ENCODE peak calls at places on chromosomes 3 and 15, in four cellular contexts. L is adipocyte, D is GF-D8, S is Calu3. H is an unnamed sample.

GRCh38 chr3:25156526-25157075 is 271.5 kb upstream of the RARB start:
- DNase-seq in L (peak), D (no peak), S (peak), H (no peak)

GRCh38 chr15:85625856-85626255 is 168.9 kb downstream of the KLHL25 start:
- DNase-seq in L (peak), D (peak), S (no peak), H (no peak)

GRCh38 chr15:29668120-29668602 is 154.1 kb downstream of the TJP1 start:
- DNase-seq in L (peak), D (no peak), S (peak), H (peak)

GRCh38 chr3:130565224-130565623 is 48.2 kb downstream of the COL6A6 start:
- DNase-seq in L (no peak), D (no peak), S (no peak), H (no peak)

GRCh38 chr3:177322846-177323245 is 125.6 kb upstream of the TBL1XR1 start:
- DNase-seq in L (no peak), D (no peak), S (no peak), H (no peak)

GRCh38 chr3:61194892-61195538 is 56.2 kb downstream of the FHIT start:
- DNase-seq in L (no peak), D (no peak), S (no peak), H (no peak)

GRCh38 chr3:31895471-31895870 is 85.6 kb downstream of the OSBPL10 start:
- DNase-seq in L (peak), D (no peak), S (no peak), H (no peak)

GRCh38 chr15:89515477-89515876 is 19.1 kb upstream of the RHCG start:
- DNase-seq in L (no peak), D (no peak), S (no peak), H (no peak)

GRCh38 chr15:41990243-41990605 is 17.9 kb upstream of the EHD4 start:
- DNase-seq in L (no peak), D (no peak), S (no peak), H (no peak)

GRCh38 chr3:94345101-94345500 is 282.2 kb downstream of the NSUN3 start:
- DNase-seq in L (no peak), D (no peak), S (no peak), H (no peak)

GRCh38 chr15:65580287-65580686 is 30.6 kb downstream of the INTS14 start:
- DNase-seq in L (peak), D (no peak), S (no peak), H (peak)

H was measured in RCC 7860.